ENCODE peak calls at places on chromosomes 13 and 19, in eight cellular contexts. One of them, this sample, is unnamed.

GRCh38 chr19:19750131-19750841 is 17.4 kb upstream of the ZNF14 start:
- DNase-seq in GM23248: no peak
- DNase-seq in cardiac fibroblast: no peak
- DNase-seq in NCI-H2029: no peak
- DNase-seq in kidney: peak; percentile 69
- DNase-seq in stimulated activated CD4-positive, alpha-beta T cell treated with anti-CD3 and anti-CD28 coated beads, Interleukin-1b, Interleukin-23, amount 100 ng/mL, for 1 hour: no peak
- DNase-seq in uterus: no peak
- DNase-seq in fibroblast of the aortic adventitia: no peak
- DNase-seq in this sample: no peak

GRCh38 chr19:33429891-33430673 is 56.6 kb downstream of the CEBPG start:
- DNase-seq in stimulated activated CD4-positive, alpha-beta T cell treated with anti-CD3 and anti-CD28 coated beads, Interleukin-1b, Interleukin-23, amount 100 ng/mL, for 1 hour: no peak
- DNase-seq in fibroblast of the aortic adventitia: no peak
- DNase-seq in GM23248: no peak
- DNase-seq in uterus: no peak
- DNase-seq in cardiac fibroblast: no peak
- DNase-seq in kidney: peak; percentile 54
- DNase-seq in NCI-H2029: no peak
- DNase-seq in this sample: no peak

GRCh38 chr13:85806553-85807175 is 7.4 kb upstream of the SLITRK6 start:
- DNase-seq in GM23248: peak; percentile 47
- DNase-seq in kidney: no peak
- DNase-seq in cardiac fibroblast: peak; percentile 67
- DNase-seq in uterus: no peak
- DNase-seq in NCI-H2029: no peak
- DNase-seq in fibroblast of the aortic adventitia: peak; percentile 72
- DNase-seq in stimulated activated CD4-positive, alpha-beta T cell treated with anti-CD3 and anti-CD28 coated beads, Interleukin-1b, Interleukin-23, amount 100 ng/mL, for 1 hour: no peak
- DNase-seq in this sample: peak; percentile 39

GRCh38 chr13:114074671-114075315 is 57.6 kb downstream of the RASA3 start:
- DNase-seq in kidney: peak; percentile 53
- DNase-seq in cardiac fibroblast: no peak
- DNase-seq in stimulated activated CD4-positive, alpha-beta T cell treated with anti-CD3 and anti-CD28 coated beads, Interleukin-1b, Interleukin-23, amount 100 ng/mL, for 1 hour: no peak
- DNase-seq in NCI-H2029: no peak
- DNase-seq in GM23248: no peak
- DNase-seq in fibroblast of the aortic adventitia: no peak
- DNase-seq in uterus: peak; percentile 12
- DNase-seq in this sample: no peak

GRCh38 chr13:29282096-29282495 is 313.4 kb downstream of the SLC7A1 start:
- DNase-seq in stimulated activated CD4-positive, alpha-beta T cell treated with anti-CD3 and anti-CD28 coated beads, Interleukin-1b, Interleukin-23, amount 100 ng/mL, for 1 hour: no peak
- DNase-seq in cardiac fibroblast: no peak
- DNase-seq in NCI-H2029: no peak
- DNase-seq in uterus: no peak
- DNase-seq in kidney: no peak
- DNase-seq in fibroblast of the aortic adventitia: no peak
- DNase-seq in GM23248: no peak
- DNase-seq in this sample: no peak

GRCh38 chr13:99985243-99985874 is 3.8 kb downstream of the ZIC2 start:
- DNase-seq in cardiac fibroblast: no peak
- DNase-seq in NCI-H2029: no peak
- DNase-seq in uterus: no peak
- DNase-seq in GM23248: no peak
- DNase-seq in kidney: no peak
- DNase-seq in stimulated activated CD4-positive, alpha-beta T cell treated with anti-CD3 and anti-CD28 coated beads, Interleukin-1b, Interleukin-23, amount 100 ng/mL, for 1 hour: no peak
- DNase-seq in fibroblast of the aortic adventitia: no peak
- DNase-seq in this sample: no peak

GRCh38 chr19:11024259-11024658 is 63.4 kb downstream of the SMARCA4 start:
- DNase-seq in cardiac fibroblast: no peak
- DNase-seq in NCI-H2029: no peak
- DNase-seq in kidney: no peak
- DNase-seq in GM23248: no peak
- DNase-seq in stimulated activated CD4-positive, alpha-beta T cell treated with anti-CD3 and anti-CD28 coated beads, Interleukin-1b, Interleukin-23, amount 100 ng/mL, for 1 hour: no peak
- DNase-seq in uterus: no peak
- DNase-seq in fibroblast of the aortic adventitia: no peak
- DNase-seq in this sample: no peak

GRCh38 chr19:44640518-44640917 is 3.2 kb upstream of the PVR start:
- DNase-seq in NCI-H2029: no peak
- DNase-seq in kidney: no peak
- DNase-seq in uterus: no peak
- DNase-seq in GM23248: peak; percentile 71
- DNase-seq in fibroblast of the aortic adventitia: peak; percentile 70
- DNase-seq in cardiac fibroblast: peak; percentile 69
- DNase-seq in stimulated activated CD4-positive, alpha-beta T cell treated with anti-CD3 and anti-CD28 coated beads, Interleukin-1b, Interleukin-23, amount 100 ng/mL, for 1 hour: no peak
- DNase-seq in this sample: peak; percentile 73

This sample was measured in amniotic epithelial cell.